ENCODE peak calls at places on chromosomes 16 and 17, in nine cellular contexts. Q is astrocyte of the cerebellum, H is AG04450, T is fibroblast of pulmonary artery, E is thyroid gland, C is BE2C, N is keratinocyte, A is heart left ventricle, L is foreskin fibroblast. M is an unnamed sample.

GRCh38 chr16:1313721-1314120 is 4.3 kb downstream of the UBE2I start:
- DNase-seq in T (no peak), N (no peak), L (no peak), C (no peak), E (no peak), Q (no peak), H (no peak), A (no peak), M (no peak)

GRCh38 chr16:35686595-35686994 is 2227.2 kb downstream of the TP53TG3F start:
- DNase-seq in N (no peak), E (no peak), C (no peak), H (no peak), L (no peak), Q (no peak), A (no peak), T (no peak), M (no peak)

GRCh38 chr16:65002265-65002664 is 119.6 kb downstream of the CDH11 start:
- DNase-seq in L (peak), A (no peak), Q (no peak), C (no peak), E (no peak), T (peak), N (no peak), H (no peak), M (no peak)

GRCh38 chr16:68478526-68479249 is 30.4 kb upstream of the SMPD3 start:
- DNase-seq in C (no peak), N (no peak), Q (no peak), T (no peak), A (no peak), H (no peak), L (no peak), E (no peak), M (no peak)

GRCh38 chr17:50199651-50200446 is 1.6 kb downstream of the COL1A1 start:
- DNase-seq in C (peak), T (peak), H (peak), N (no peak), E (peak), Q (peak), L (peak), A (peak), M (peak)

GRCh38 chr16:78639775-78640174 is 540.3 kb downstream of the WWOX start:
- DNase-seq in Q (no peak), C (no peak), T (no peak), A (no peak), N (no peak), L (no peak), E (no peak), H (no peak), M (no peak)

GRCh38 chr17:48240562-48241130 is 133.1 kb downstream of the SNX11 start:
- DNase-seq in A (no peak), H (no peak), N (no peak), E (no peak), Q (no peak), T (peak), C (no peak), L (no peak), M (no peak)

GRCh38 chr16:67865318-67865717 is 7.5 kb upstream of the EDC4 start:
- DNase-seq in H (no peak), Q (no peak), L (no peak), C (peak), N (no peak), E (no peak), A (no peak), T (peak), M (no peak)

GRCh38 chr17:30376621-30377452 is 1.9 kb upstream of the CPD start:
- DNase-seq in L (peak), E (no peak), H (peak), C (no peak), N (no peak), A (no peak), Q (peak), T (peak), M (no peak)

GRCh38 chr17:60323754-60324153 is 68.2 kb downstream of the USP32 start:
- DNase-seq in T (no peak), L (no peak), E (no peak), N (no peak), C (no peak), H (no peak), Q (no peak), A (no peak), M (no peak)

GRCh38 chr17:28892024-28892423 is 5.5 kb downstream of the FLOT2 start:
- DNase-seq in Q (no peak), A (peak), T (no peak), L (no peak), H (no peak), E (peak), N (no peak), C (no peak), M (no peak)

GRCh38 chr17:69143683-69144231 is 2.1 kb upstream of the ABCA6 start:
- DNase-seq in L (no peak), T (no peak), E (no peak), C (no peak), H (no peak), N (no peak), A (no peak), Q (no peak), M (no peak)

GRCh38 chr17:49645654-49646053 is 32.2 kb downstream of the SPOP start:
- DNase-seq in L (no peak), C (no peak), Q (no peak), E (no peak), H (no peak), A (no peak), N (no peak), T (no peak), M (no peak)

GRCh38 chr17:43416998-43417891 is 18.5 kb downstream of the ARL4D start:
- DNase-seq in L (peak), A (peak), N (no peak), Q (no peak), H (no peak), C (no peak), T (peak), E (peak), M (no peak)

GRCh38 chr17:37047631-37048104 is 98.9 kb downstream of the AATF start:
- DNase-seq in L (peak), N (peak), E (peak), A (peak), Q (peak), C (peak), H (peak), T (peak), M (peak)

GRCh38 chr17:73748521-73748920 is 104.3 kb upstream of the SDK2 start:
- DNase-seq in H (no peak), L (no peak), T (no peak), A (no peak), C (no peak), N (no peak), Q (no peak), E (no peak), M (no peak)

GRCh38 chr17:77200711-77201110 is 59.9 kb downstream of the SEC14L1 start:
- DNase-seq in H (no peak), L (no peak), N (peak), T (peak), C (no peak), A (no peak), Q (no peak), E (no peak), M (no peak)
- TF ChIP-seq CTCF in H (no peak), L (no peak), N (peak), T (no peak), C (no peak), A (no peak), Q (no peak), E (no peak), M (no peak)

GRCh38 chr16:12337776-12338655 is 361.5 kb downstream of the SNX29 start:
- DNase-seq in Q (peak), N (no peak), H (no peak), T (no peak), L (no peak), C (no peak), A (no peak), E (peak), M (no peak)

GRCh38 chr16:12341966-12342365 is 365.4 kb downstream of the SNX29 start:
- DNase-seq in H (no peak), T (no peak), A (no peak), L (no peak), Q (no peak), C (no peak), N (no peak), E (no peak), M (no peak)

GRCh38 chr16:12341423-12341822 is 364.9 kb downstream of the SNX29 start:
- DNase-seq in T (peak), L (peak), C (no peak), A (no peak), Q (no peak), H (no peak), E (no peak), N (peak), M (no peak)

GRCh38 chr16:12339686-12340085 is 363.2 kb downstream of the SNX29 start:
- DNase-seq in T (no peak), Q (no peak), A (no peak), C (no peak), N (no peak), H (peak), L (peak), E (no peak), M (no peak)

GRCh38 chr16:12340151-12340733 is 363.7 kb downstream of the SNX29 start:
- DNase-seq in E (peak), L (peak), C (no peak), A (no peak), Q (no peak), N (no peak), H (no peak), T (peak), M (no peak)
- TF ChIP-seq CTCF in E (peak), L (peak), C (peak), A (peak), Q (peak), N (peak), H (peak), T (peak), M (peak)

DNA sequence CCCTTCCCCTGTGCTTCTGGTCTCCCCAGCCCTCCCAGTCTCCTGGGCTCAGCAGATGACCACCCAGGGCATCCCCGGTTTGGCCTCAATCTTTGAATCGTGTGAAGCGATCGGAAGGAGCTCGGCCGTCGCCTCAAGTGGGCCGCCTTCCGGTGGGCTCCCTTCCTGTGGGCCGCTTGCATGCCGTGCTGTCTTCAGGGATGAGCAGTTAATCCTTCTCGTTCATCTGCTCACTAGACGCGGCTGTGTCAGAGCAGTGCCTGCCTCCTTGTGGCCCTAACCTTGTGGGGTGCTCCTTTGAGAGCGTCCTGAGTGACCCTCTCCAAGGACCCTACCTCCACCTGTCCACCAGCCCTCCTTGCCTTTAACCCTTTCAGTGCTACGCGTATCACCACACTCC is 40.4 kb downstream of the BAIAP2 start:
- DNase-seq in A (no peak), E (no peak), L (no peak), H (no peak), Q (no peak), N (no peak), C (no peak), T (no peak), M (no peak)
- TF ChIP-seq CTCF in A (no peak), E (no peak), L (no peak), H (no peak), Q (no peak), N (no peak), C (no peak), T (no peak), M (no peak)

GRCh38 chr16:73610160-73610559 is 562.2 kb upstream of the ZFHX3 start:
- DNase-seq in L (no peak), Q (no peak), E (no peak), C (no peak), H (no peak), A (no peak), T (no peak), N (no peak), M (no peak)

GRCh38 chr16:73616186-73616585 is 568.3 kb upstream of the ZFHX3 start:
- DNase-seq in A (no peak), N (no peak), C (no peak), H (no peak), T (no peak), E (no peak), L (no peak), Q (no peak), M (no peak)

GRCh38 chr16:73610605-73611177 is 562.8 kb upstream of the ZFHX3 start:
- DNase-seq in Q (no peak), L (no peak), T (no peak), C (no peak), H (no peak), N (no peak), E (no peak), A (no peak), M (no peak)

DNA sequence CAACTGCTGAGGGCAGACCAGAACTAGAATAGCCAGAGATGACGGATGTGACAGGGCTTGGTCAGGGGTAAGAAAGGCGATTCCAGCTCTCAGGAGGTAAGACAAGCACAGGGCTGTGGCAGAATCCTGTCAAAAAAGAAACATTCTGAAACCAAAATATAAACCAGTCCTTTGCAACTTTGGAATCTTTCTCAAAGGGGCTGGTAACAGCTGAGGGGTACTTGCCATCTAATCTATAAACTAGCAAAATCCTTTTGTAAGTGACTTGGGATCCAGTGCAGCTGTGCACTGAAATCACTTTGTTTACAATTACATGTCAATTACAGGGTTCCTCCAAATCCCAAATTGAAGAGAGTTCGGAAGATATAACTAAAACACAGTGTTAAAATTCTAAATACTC is 567.3 kb upstream of the ZFHX3 start:
- DNase-seq in E (no peak), L (no peak), A (no peak), N (no peak), T (no peak), Q (no peak), C (no peak), H (no peak), M (no peak)
- TF ChIP-seq CTCF in E (no peak), L (no peak), A (no peak), N (no peak), T (no peak), Q (no peak), C (no peak), H (no peak), M (no peak)

DNA sequence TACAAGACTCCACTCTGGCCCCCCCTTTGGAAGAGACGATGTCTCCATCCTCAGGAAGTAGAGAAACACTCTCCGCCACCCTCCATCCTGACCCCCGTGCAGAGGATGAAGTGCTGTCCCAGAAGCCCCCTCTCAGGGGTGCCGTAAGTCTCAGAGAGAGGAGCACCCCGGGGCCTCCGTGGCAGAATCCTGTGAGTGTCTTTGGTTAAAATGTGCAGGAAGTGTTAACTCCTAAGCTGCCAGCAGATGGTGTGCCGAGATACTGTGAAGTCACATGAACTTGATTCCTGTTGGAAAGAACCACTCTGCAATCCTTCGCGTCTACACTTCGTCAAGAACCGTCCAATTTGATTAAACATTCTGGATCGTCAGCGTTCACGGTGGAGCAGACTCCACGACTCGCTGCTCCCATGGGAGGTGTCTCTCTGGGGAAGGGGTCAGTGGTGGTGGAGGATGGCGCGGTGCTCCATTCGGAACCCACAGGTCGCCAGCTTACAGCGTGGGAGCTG is 5.6 kb downstream of the BANP start:
- DNase-seq in T (peak), H (no peak), A (no peak), C (peak), L (peak), N (no peak), Q (peak), E (no peak), M (no peak)
- TF ChIP-seq CTCF in T (peak), H (peak), A (no peak), C (peak), L (peak), N (peak), Q (peak), E (no peak), M (peak)